ENCODE peak calls at places on chromosomes 6 and 20, in six cellular contexts. B, R, H, D, W and S are unnamed samples.

GRCh38 chr6:149820506-149820905 is 43.7 kb downstream of the LRP11 start:
- DNase-seq in D (no peak), W (no peak), R (no peak), H (no peak), B (no peak), S (no peak)

GRCh38 chr20:22623211-22623610 is 38.8 kb upstream of the FOXA2 start:
- DNase-seq in D (peak; percentile 3), H (no peak), B (peak; percentile 8), W (no peak), R (peak; percentile 17), S (no peak)

GRCh38 chr6:160355001-160355400 is 6.8 kb downstream of the SLC22A3 start:
- DNase-seq in H (no peak), R (peak; percentile 74), B (peak; percentile 85), D (peak; percentile 62), W (no peak), S (peak; percentile 84)

GRCh38 chr6:22717906-22718305 is 148.5 kb downstream of the HDGFL1 start:
- DNase-seq in D (no peak), W (no peak), H (peak; percentile 19), R (no peak), B (no peak), S (no peak)

GRCh38 chr6:3529232-3529631 is 72.4 kb upstream of the SLC22A23 start:
- DNase-seq in R (no peak), B (no peak), D (no peak), W (no peak), H (no peak), S (no peak)

GRCh38 chr20:8454137-8454712 is 322.2 kb downstream of the PLCB1 start:
- DNase-seq in R (peak; percentile 98), D (no peak), H (no peak), B (peak; percentile 95), W (no peak), S (peak; percentile 88)

GRCh38 chr6:73451166-73452106 is 661 bp downstream of the CGAS start:
- DNase-seq in W (no peak), R (peak; percentile 61), D (peak; percentile 56), H (no peak), B (peak; percentile 49), S (peak; percentile 40)

GRCh38 chr20:11869641-11870040 is 48.1 kb upstream of the BTBD3 start:
- DNase-seq in R (no peak), D (no peak), H (no peak), B (no peak), W (no peak), S (no peak)

GRCh38 chr6:35443341-35444030 is 8.7 kb upstream of the FANCE start:
- DNase-seq in B (no peak), D (no peak), W (no peak), H (no peak), R (no peak), S (no peak)

GRCh38 chr20:50635676-50636600 is 55.4 kb downstream of the RIPOR3 start:
- DNase-seq in H (peak; percentile 49), B (peak; percentile 82), D (peak; percentile 96), W (peak; percentile 62), R (peak; percentile 55), S (peak; percentile 67)

GRCh38 chr20:20525756-20526155 is 157.9 kb downstream of the INSM1 start:
- DNase-seq in H (no peak), W (no peak), B (no peak), D (no peak), R (no peak), S (no peak)

GRCh38 chr6:10307476-10307875 is 107.4 kb downstream of the TFAP2A start:
- DNase-seq in R (no peak), H (no peak), D (no peak), B (no peak), W (no peak), S (no peak)

GRCh38 chr6:154039231-154039842 is at the start of gene OPRM1:
- DNase-seq in D (no peak), B (peak; percentile 43), W (no peak), R (peak; percentile 15), H (no peak), S (peak; percentile 31)

GRCh38 chr20:1832634-1833033 is 62.6 kb upstream of the SIRPA start:
- DNase-seq in W (no peak), H (no peak), D (no peak), R (no peak), B (no peak), S (no peak)

GRCh38 chr6:21342496-21342895 is 251.1 kb upstream of the SOX4 start:
- DNase-seq in B (no peak), R (no peak), H (no peak), W (no peak), D (no peak), S (no peak)

GRCh38 chr20:38226553-38226952 is 34.0 kb downstream of the KIAA1755 start:
- DNase-seq in W (no peak), B (no peak), H (no peak), D (no peak), R (no peak), S (no peak)

GRCh38 chr20:59403962-59404314 is 103.5 kb downstream of the EDN3 start:
- DNase-seq in D (no peak), H (no peak), W (no peak), R (no peak), B (no peak), S (no peak)

GRCh38 chr6:30876039-30876730 is 8.1 kb upstream of the DDR1 start:
- DNase-seq in H (no peak), B (peak; percentile 93), R (peak; percentile 83), W (no peak), D (peak; percentile 73), S (peak; percentile 94)

GRCh38 chr6:156909212-156910010 is 132.2 kb downstream of the ARID1B start:
- DNase-seq in D (no peak), B (no peak), R (no peak), W (no peak), H (no peak), S (no peak)

GRCh38 chr6:138655828-138656227 is 117.7 kb upstream of the CCDC28A start:
- DNase-seq in D (no peak), B (peak; percentile 39), R (no peak), W (no peak), H (no peak), S (no peak)

GRCh38 chr6:27809939-27810767 is 102.0 kb downstream of the OR2B2 start:
- DNase-seq in H (peak; percentile 33), W (peak; percentile 73), R (peak; percentile 97), D (peak; percentile 87), B (peak; percentile 99), S (peak; percentile 98)

GRCh38 chr20:35888659-35889058 is 65.6 kb downstream of the SCAND1 start:
- DNase-seq in B (no peak), R (peak; percentile 62), H (no peak), D (no peak), W (no peak), S (no peak)

GRCh38 chr20:9025643-9026042 is 43.2 kb upstream of the PLCB4 start:
- DNase-seq in B (peak; percentile 30), W (no peak), H (no peak), R (peak; percentile 87), D (no peak), S (peak; percentile 25)

GRCh38 chr20:43508106-43508505 is 609 bp downstream of the L3MBTL1 start:
- DNase-seq in B (no peak), W (no peak), D (peak; percentile 43), H (no peak), R (no peak), S (no peak)

GRCh38 chr6:163548624-163549023 is 134.1 kb downstream of the QKI start:
- DNase-seq in B (no peak), H (no peak), D (no peak), R (no peak), W (no peak), S (no peak)

GRCh38 chr6:45780523-45780922 is 235.1 kb downstream of the CLIC5 start:
- DNase-seq in B (no peak), D (no peak), R (no peak), W (no peak), H (no peak), S (no peak)

GRCh38 chr20:24771651-24772061 is 177.4 kb upstream of the CST7 start:
- DNase-seq in R (no peak), D (no peak), W (peak; percentile 31), H (no peak), B (no peak), S (no peak)

GRCh38 chr20:19079536-19080299 is 132.7 kb upstream of the SLC24A3 start:
- DNase-seq in D (no peak), W (no peak), B (peak; percentile 7), R (peak; percentile 2), H (no peak), S (peak; percentile 56)

GRCh38 chr6:7617954-7618764 is 28.2 kb downstream of the SNRNP48 start:
- DNase-seq in D (peak; percentile 28), H (peak; percentile 22), R (peak; percentile 82), B (peak; percentile 97), W (peak; percentile 59), S (peak; percentile 93)

GRCh38 chr6:14804444-14805210 is 441.2 kb upstream of the JARID2 start:
- DNase-seq in W (peak; percentile 72), D (peak; percentile 65), R (peak; percentile 87), B (peak; percentile 93), H (peak; percentile 31), S (peak; percentile 84)

GRCh38 chr6:44045672-44046015 is 81.6 kb downstream of the MRPL14 start:
- DNase-seq in H (no peak), D (no peak), R (no peak), W (no peak), B (peak; percentile 21), S (peak; percentile 52)

GRCh38 chr20:34676642-34677373 is at the start of gene PIGU:
- DNase-seq in D (peak; percentile 99), R (peak; percentile 89), H (peak; percentile 92), B (peak; percentile 95), W (peak; percentile 94), S (peak; percentile 95)
- TF ChIP-seq CTCF in D (no peak), R (no peak), H (peak; percentile 31), B (no peak), W (peak; percentile 9), S (no peak)

GRCh38 chr20:4261333-4262284 is 246.3 kb upstream of the RNF24 start:
- DNase-seq in D (no peak), W (no peak), R (peak; percentile 67), B (no peak), H (no peak), S (no peak)
- TF ChIP-seq CTCF in D (no peak), W (no peak), R (peak; percentile 3), B (no peak), H (no peak), S (no peak)

DNA sequence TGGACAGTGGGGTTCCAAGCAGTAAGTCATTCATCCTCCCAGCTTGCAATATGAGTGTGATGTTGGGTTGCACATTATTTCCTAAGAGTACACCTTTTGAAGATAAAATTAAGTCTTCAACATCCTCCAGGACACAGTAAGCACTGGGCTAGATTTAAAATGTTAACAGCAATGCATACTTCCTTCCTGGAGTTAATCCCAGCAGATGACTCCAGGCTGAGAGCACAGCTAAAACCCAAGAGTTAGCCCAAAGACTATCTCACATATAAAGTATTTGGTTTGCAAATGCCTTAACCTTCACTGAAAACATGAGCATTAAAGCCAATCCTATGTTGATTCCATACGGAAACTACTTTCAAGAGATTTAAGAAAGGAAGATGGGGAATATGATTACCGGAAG is 69.2 kb downstream of the SLC23A2 start:
- DNase-seq in B (no peak), D (no peak), H (no peak), R (no peak), W (no peak), S (no peak)
- TF ChIP-seq CTCF in B (no peak), D (no peak), H (no peak), R (no peak), W (no peak), S (no peak)

DNA sequence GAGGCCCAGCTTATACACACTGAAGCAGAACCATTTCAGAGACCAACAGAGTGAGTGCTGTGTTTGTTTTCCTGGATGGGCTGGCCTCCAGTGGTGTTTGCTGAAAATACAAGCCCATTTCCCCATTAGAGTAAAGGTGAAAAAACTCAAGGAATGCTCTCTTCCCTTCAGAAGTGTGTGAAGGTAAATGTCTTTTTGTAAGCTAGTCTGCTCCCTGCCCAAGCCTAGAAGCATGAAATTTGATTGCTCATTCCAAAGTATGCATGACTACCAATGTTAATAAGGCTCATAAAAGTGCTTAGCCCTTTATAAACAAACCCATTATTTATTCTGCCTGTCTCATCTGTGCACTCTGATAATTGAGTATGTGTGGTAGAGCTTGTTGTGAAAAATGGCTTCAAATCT is 59.1 kb downstream of the ADGRF1 start:
- DNase-seq in H (no peak), B (no peak), D (peak; percentile 41), R (no peak), W (no peak), S (peak; percentile 38)
- TF ChIP-seq CTCF in H (no peak), B (no peak), D (no peak), R (no peak), W (no peak), S (no peak)